ENCODE peak calls at places on chromosome 4, in eight cellular contexts. N is CD4-positive, alpha-beta T cell; F is fibroblast of lung; R is adrenal gland; V is CD8-positive, alpha-beta T cell; P is upper lobe of left lung; G is esophagus squamous epithelium; T is endothelial cell. L is an unnamed sample.

GRCh38 chr4:79638735-79639134 is 230.7 kb upstream of the GK2 start:
- DNase-seq in N (no peak), F (no peak), R (no peak), V (no peak), P (no peak), G (no peak), T (no peak), L (no peak)

GRCh38 chr4:147590249-147590920 is 26.8 kb upstream of the TMEM184C start:
- DNase-seq in N (peak), F (peak), R (peak), V (no peak), P (peak), G (no peak), T (peak), L (no peak)

GRCh38 chr4:2297606-2298517 is 36.0 kb upstream of the MXD4 start:
- DNase-seq in N (no peak), F (no peak), R (no peak), V (no peak), P (no peak), G (no peak), T (no peak), L (peak)

GRCh38 chr4:88742561-88742960 is 44.9 kb upstream of the NAP1L5 start:
- DNase-seq in N (no peak), F (no peak), R (no peak), V (no peak), P (no peak), G (no peak), T (no peak), L (no peak)

GRCh38 chr4:173524218-173525117 is 5.6 kb downstream of the HAND2 start:
- DNase-seq in N (no peak), F (no peak), R (no peak), V (no peak), P (no peak), G (no peak), T (no peak), L (no peak)

GRCh38 chr4:90979551-90979950 is 852.4 kb downstream of the CCSER1 start:
- DNase-seq in N (no peak), F (no peak), R (no peak), V (no peak), P (no peak), G (no peak), T (no peak), L (no peak)

GRCh38 chr4:109703664-109704351 is 563 bp upstream of the CASP6 start:
- DNase-seq in N (no peak), F (peak), R (no peak), V (no peak), P (no peak), G (no peak), T (no peak), L (no peak)

GRCh38 chr4:112938461-112939058 is 110.9 kb upstream of the ANK2 start:
- DNase-seq in N (no peak), F (peak), R (no peak), V (no peak), P (no peak), G (no peak), T (no peak), L (no peak)

GRCh38 chr4:1008840-1009646 is 2.4 kb upstream of the FGFRL1 start:
- DNase-seq in N (peak), F (no peak), R (peak), V (no peak), P (no peak), G (no peak), T (no peak), L (no peak)

DNA sequence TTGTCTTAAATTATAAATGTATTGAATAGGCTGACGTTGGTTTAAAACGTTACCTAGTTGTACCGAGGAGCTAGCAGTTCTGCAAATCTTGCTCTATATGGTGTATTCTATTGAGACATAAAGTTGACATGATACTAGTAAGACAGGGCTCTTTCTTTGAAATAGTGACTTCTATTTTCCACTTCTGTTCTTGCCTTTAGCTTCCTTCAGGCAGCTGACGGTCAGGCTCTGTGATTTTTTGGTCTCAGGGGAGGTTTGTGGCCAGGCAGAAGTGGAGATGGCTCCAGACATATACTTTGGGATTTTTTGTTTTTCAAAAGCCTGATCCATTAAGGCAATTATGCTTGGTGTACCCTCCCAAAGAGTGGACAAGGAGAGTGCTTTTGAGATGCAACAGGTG is 95.2 kb downstream of the SLC34A2 start:
- DNase-seq in N (no peak), F (no peak), R (no peak), V (no peak), P (no peak), G (no peak), T (no peak), L (no peak)
- TF ChIP-seq CTCF in N (no peak), F (no peak), R (no peak), V (no peak), P (no peak), G (no peak), T (no peak), L (no peak)

GRCh38 chr4:113952452-113953029 is 26.9 kb downstream of the ARSJ start:
- DNase-seq in N (no peak), F (peak), R (peak), V (no peak), P (no peak), G (no peak), T (peak), L (no peak)
- TF ChIP-seq CTCF in N (peak), F (peak), R (peak), V (peak), P (peak), G (peak), T (peak), L (peak)

DNA sequence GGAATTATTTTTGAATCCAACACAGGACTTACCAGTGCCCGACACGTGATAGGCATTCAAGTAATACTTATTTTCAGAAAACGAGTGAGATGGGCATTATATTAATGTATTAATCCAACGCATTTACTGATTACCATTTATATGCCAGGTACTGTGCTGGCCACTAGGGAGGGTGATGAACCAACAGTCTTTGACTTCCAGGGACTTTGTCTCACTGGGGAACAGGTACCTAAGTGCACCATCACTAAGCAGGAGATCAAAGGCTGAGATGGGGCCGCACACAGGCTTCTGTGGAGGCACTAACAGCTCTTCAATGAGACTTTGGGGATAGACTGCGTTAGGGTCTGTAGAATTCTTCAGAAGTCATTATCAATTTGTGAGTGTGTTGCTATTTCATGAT is 5.7 kb upstream of the TADA2B start:
- DNase-seq in N (no peak), F (no peak), R (no peak), V (no peak), P (no peak), G (no peak), T (no peak), L (no peak)
- TF ChIP-seq CTCF in N (peak), F (no peak), R (no peak), V (no peak), P (no peak), G (peak), T (no peak), L (peak)

GRCh38 chr4:159227984-159228383 is 125.1 kb downstream of the RAPGEF2 start:
- DNase-seq in N (no peak), F (peak), R (peak), V (no peak), P (peak), G (no peak), T (peak), L (no peak)
- TF ChIP-seq CTCF in N (no peak), F (no peak), R (peak), V (no peak), P (no peak), G (peak), T (no peak), L (peak)

GRCh38 chr4:48340905-48341775 is at the start of gene SLAIN2:
- DNase-seq in N (peak), F (peak), R (peak), V (peak), P (peak), G (peak), T (peak), L (peak)
- TF ChIP-seq CTCF in N (peak), F (no peak), R (peak), V (peak), P (peak), G (peak), T (peak), L (peak)

GRCh38 chr4:6673660-6674499 is 19.8 kb upstream of the S100P start:
- DNase-seq in N (peak), F (peak), R (peak), V (peak), P (peak), G (peak), T (peak), L (peak)

GRCh38 chr4:6671648-6672047 is 22.0 kb upstream of the S100P start:
- DNase-seq in N (no peak), F (no peak), R (no peak), V (no peak), P (no peak), G (no peak), T (no peak), L (no peak)

GRCh38 chr4:6668391-6668790 is 25.3 kb upstream of the S100P start:
- DNase-seq in N (no peak), F (no peak), R (no peak), V (no peak), P (no peak), G (no peak), T (no peak), L (no peak)

GRCh38 chr4:6674500-6675149 is 19.1 kb upstream of the S100P start:
- DNase-seq in N (peak), F (peak), R (no peak), V (peak), P (peak), G (no peak), T (no peak), L (no peak)

GRCh38 chr4:6672131-6672530 is 21.5 kb upstream of the S100P start:
- DNase-seq in N (no peak), F (no peak), R (no peak), V (no peak), P (no peak), G (no peak), T (no peak), L (no peak)
- TF ChIP-seq CTCF in N (no peak), F (no peak), R (no peak), V (no peak), P (no peak), G (no peak), T (no peak), L (no peak)

DNA sequence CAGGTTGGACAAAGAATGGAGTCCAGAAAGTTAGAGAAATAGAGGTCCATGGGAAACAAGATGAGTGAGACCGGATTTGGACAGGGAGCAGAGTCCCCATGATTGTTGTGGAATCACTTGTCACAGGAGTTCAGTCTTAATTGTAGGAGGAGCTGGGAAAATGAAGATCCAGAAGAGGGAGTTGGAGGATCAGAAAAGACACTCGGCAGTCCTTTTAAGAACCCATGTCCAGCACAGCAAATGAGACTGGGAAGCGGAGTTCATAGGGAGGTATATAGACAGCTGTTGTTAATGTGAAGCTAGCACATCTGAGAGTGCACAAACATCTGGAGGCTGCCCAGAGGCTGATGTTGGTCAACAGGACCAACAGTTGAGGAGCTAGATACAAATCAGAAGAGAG is 111.4 kb upstream of the RXFP1 start:
- DNase-seq in N (no peak), F (peak), R (no peak), V (no peak), P (no peak), G (no peak), T (no peak), L (no peak)
- TF ChIP-seq CTCF in N (no peak), F (peak), R (peak), V (no peak), P (no peak), G (no peak), T (no peak), L (no peak)

DNA sequence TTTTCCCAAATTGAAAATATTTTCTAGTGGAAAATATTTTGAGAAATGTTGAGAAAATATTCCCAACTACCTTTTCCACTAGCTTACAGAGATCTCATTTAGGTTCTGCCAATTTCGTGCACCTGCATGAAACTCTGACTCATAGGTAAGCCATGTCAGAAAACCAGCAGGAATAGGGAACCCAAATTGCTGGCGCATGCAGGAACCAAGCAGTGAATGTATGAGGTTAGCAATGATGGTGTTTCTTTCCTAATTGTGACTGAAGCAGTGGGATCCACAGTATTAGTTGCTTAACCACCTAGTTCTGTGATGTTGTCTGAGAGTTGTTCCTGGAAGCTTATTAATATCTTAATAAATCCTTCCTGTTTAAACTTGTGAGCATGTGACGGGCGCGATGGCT is 381.0 kb upstream of the TRAM1L1 start:
- DNase-seq in N (no peak), F (no peak), R (no peak), V (no peak), P (no peak), G (no peak), T (no peak), L (no peak)
- TF ChIP-seq CTCF in N (no peak), F (no peak), R (no peak), V (no peak), P (no peak), G (no peak), T (no peak), L (no peak)

DNA sequence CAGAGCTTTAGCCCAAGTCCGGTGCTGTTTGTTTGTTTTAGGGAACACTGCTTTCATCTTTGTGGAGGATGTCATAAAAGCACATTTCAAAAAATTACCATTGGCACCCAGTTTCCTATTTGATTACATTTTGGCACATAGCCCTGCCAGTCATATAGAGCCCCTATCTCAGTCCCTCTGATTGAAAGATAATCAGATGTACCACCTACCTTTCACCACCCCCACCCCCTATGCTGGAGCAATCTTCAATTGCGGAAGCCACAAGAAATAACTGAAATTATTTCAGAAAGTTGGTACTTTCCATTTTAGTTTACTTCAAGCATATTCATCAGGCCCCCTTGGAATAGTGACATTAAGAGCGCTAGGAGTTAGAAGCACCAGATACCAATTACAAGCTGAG is 136.7 kb upstream of the RPL34 start:
- DNase-seq in N (no peak), F (no peak), R (no peak), V (no peak), P (no peak), G (no peak), T (no peak), L (no peak)
- TF ChIP-seq CTCF in N (no peak), F (no peak), R (no peak), V (no peak), P (no peak), G (no peak), T (no peak), L (no peak)

GRCh38 chr4:10456270-10457254 is 664 bp downstream of the ZNF518B start:
- DNase-seq in N (peak), F (peak), R (peak), V (peak), P (peak), G (no peak), T (peak), L (peak)
- TF ChIP-seq CTCF in N (no peak), F (no peak), R (no peak), V (no peak), P (no peak), G (no peak), T (no peak), L (no peak)

L was measured in type B pancreatic cell.